ENCODE peak calls at places on chromosome 12, in nine cellular contexts. One of them, this sample, is unnamed. For H3K4me1, the result is how much of the 10 kb centered on the place peaks cover.

GRCh38 chr12:93122089-93122488 is 193.0 kb upstream of the EEA1 start:
- DNase-seq in DND-41: no peak
- DNase-seq in astrocyte: peak
- DNase-seq in GM23248: peak
- DNase-seq in neural progenitor cell: no peak
- DNase-seq in mesenchymal stem cell: peak
- DNase-seq in fibroblast of lung: peak
- DNase-seq in HCT116: no peak
- DNase-seq in mesendoderm: no peak
- DNase-seq in this sample: no peak

GRCh38 chr12:97308576-97309198 is 153.9 kb upstream of the RMST start:
- DNase-seq in DND-41: no peak
- DNase-seq in astrocyte: peak
- DNase-seq in GM23248: peak
- DNase-seq in neural progenitor cell: peak
- DNase-seq in mesenchymal stem cell: peak
- DNase-seq in fibroblast of lung: peak
- DNase-seq in HCT116: peak
- DNase-seq in mesendoderm: peak
- DNase-seq in this sample: no peak

GRCh38 chr12:113860950-113861349 is 105.2 kb downstream of the RBM19 start:
- DNase-seq in DND-41: no peak
- DNase-seq in astrocyte: peak
- DNase-seq in GM23248: peak
- DNase-seq in neural progenitor cell: no peak
- DNase-seq in mesenchymal stem cell: peak
- DNase-seq in fibroblast of lung: peak
- DNase-seq in HCT116: no peak
- DNase-seq in mesendoderm: peak
- DNase-seq in this sample: peak

GRCh38 chr12:62646566-62646965 is 179.9 kb downstream of the MON2 start:
- DNase-seq in DND-41: no peak
- DNase-seq in astrocyte: no peak
- DNase-seq in GM23248: no peak
- DNase-seq in neural progenitor cell: no peak
- DNase-seq in mesenchymal stem cell: no peak
- DNase-seq in fibroblast of lung: no peak
- DNase-seq in HCT116: no peak
- DNase-seq in mesendoderm: peak
- DNase-seq in this sample: peak

GRCh38 chr12:45615268-45615667 is 114.2 kb upstream of the ARID2 start:
- DNase-seq in DND-41: no peak
- DNase-seq in astrocyte: peak
- DNase-seq in GM23248: peak
- DNase-seq in neural progenitor cell: no peak
- DNase-seq in mesenchymal stem cell: peak
- DNase-seq in fibroblast of lung: peak
- DNase-seq in HCT116: no peak
- DNase-seq in mesendoderm: no peak
- DNase-seq in this sample: no peak

GRCh38 chr12:19021240-19021639 is 108.3 kb upstream of the PLEKHA5 start:
- DNase-seq in DND-41: no peak
- DNase-seq in astrocyte: no peak
- DNase-seq in GM23248: no peak
- DNase-seq in neural progenitor cell: no peak
- DNase-seq in mesenchymal stem cell: no peak
- DNase-seq in fibroblast of lung: no peak
- DNase-seq in HCT116: no peak
- DNase-seq in mesendoderm: no peak
- DNase-seq in this sample: no peak

GRCh38 chr12:132170094-132170636 is 25.9 kb downstream of the NOC4L start:
- DNase-seq in DND-41: no peak
- DNase-seq in astrocyte: peak
- DNase-seq in GM23248: peak
- DNase-seq in neural progenitor cell: no peak
- DNase-seq in mesenchymal stem cell: peak
- DNase-seq in fibroblast of lung: peak
- DNase-seq in HCT116: no peak
- DNase-seq in mesendoderm: no peak
- DNase-seq in this sample: no peak

GRCh38 chr12:26268841-26269553 is 73.6 kb downstream of the SSPN start:
- DNase-seq in DND-41: no peak
- DNase-seq in astrocyte: no peak
- DNase-seq in GM23248: peak
- DNase-seq in neural progenitor cell: no peak
- DNase-seq in mesenchymal stem cell: peak
- DNase-seq in fibroblast of lung: no peak
- DNase-seq in HCT116: no peak
- DNase-seq in mesendoderm: no peak
- DNase-seq in this sample: no peak

GRCh38 chr12:107320929-107321618 is 227.7 kb upstream of the CRY1 start:
- DNase-seq in DND-41: peak
- DNase-seq in astrocyte: peak
- DNase-seq in GM23248: peak
- DNase-seq in neural progenitor cell: peak
- DNase-seq in mesenchymal stem cell: no peak
- DNase-seq in fibroblast of lung: no peak
- DNase-seq in HCT116: no peak
- DNase-seq in mesendoderm: peak
- DNase-seq in this sample: peak

GRCh38 chr12:124184456-124184855 is 110.4 kb upstream of the RFLNA start:
- DNase-seq in DND-41: no peak
- DNase-seq in astrocyte: no peak
- DNase-seq in GM23248: no peak
- DNase-seq in neural progenitor cell: no peak
- DNase-seq in mesenchymal stem cell: no peak
- DNase-seq in fibroblast of lung: no peak
- DNase-seq in HCT116: no peak
- DNase-seq in mesendoderm: no peak
- DNase-seq in this sample: no peak
- H3K9ac ChIP-seq in DND-41: no peak
- H3K9ac ChIP-seq in astrocyte: no peak
- H3K9ac ChIP-seq in GM23248: no peak
- H3K9ac ChIP-seq in neural progenitor cell: no peak
- H3K9ac ChIP-seq in mesenchymal stem cell: no peak
- H3K9ac ChIP-seq in fibroblast of lung: no peak
- H3K9ac ChIP-seq in HCT116: no peak
- H3K9ac ChIP-seq in mesendoderm: no peak
- H3K9ac ChIP-seq in this sample: no peak

DNA sequence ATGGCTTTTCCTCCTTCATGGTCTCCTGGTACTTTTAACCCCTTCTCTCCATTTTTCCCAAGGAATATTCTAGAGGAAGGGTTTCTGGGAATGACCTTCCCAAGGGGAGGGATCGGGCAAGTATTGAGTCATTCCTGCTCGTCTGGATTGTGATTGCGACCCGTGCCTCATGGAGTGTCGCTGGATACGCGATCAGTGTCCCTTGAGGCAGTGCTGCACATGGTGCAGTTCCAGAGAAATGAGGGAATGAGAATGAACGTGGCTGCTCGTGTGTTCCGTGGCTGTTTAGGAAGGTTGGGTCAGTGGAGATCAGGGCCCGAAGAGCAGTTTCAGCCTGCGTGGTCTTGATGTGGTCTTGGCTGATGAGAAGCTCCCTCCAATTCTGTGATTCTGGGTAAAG is 234.4 kb downstream of the CACNA1C start:
- DNase-seq in DND-41: no peak
- DNase-seq in astrocyte: no peak
- DNase-seq in GM23248: peak
- DNase-seq in neural progenitor cell: no peak
- DNase-seq in mesenchymal stem cell: no peak
- DNase-seq in fibroblast of lung: no peak
- DNase-seq in HCT116: no peak
- DNase-seq in mesendoderm: no peak
- DNase-seq in this sample: peak
- H3K4me1 ChIP-seq in DND-41: under half
- H3K4me1 ChIP-seq in astrocyte: under half
- H3K4me1 ChIP-seq in GM23248: half or more
- H3K4me1 ChIP-seq in neural progenitor cell: under half
- H3K4me1 ChIP-seq in mesenchymal stem cell: under half
- H3K4me1 ChIP-seq in fibroblast of lung: under half
- H3K4me1 ChIP-seq in HCT116: under half
- H3K4me1 ChIP-seq in mesendoderm: under half
- H3K4me1 ChIP-seq in this sample: under half

GRCh38 chr12:110564471-110564991 is 18.6 kb downstream of the PPTC7 start:
- DNase-seq in DND-41: no peak
- DNase-seq in astrocyte: no peak
- DNase-seq in GM23248: no peak
- DNase-seq in neural progenitor cell: no peak
- DNase-seq in mesenchymal stem cell: no peak
- DNase-seq in fibroblast of lung: no peak
- DNase-seq in HCT116: no peak
- DNase-seq in mesendoderm: no peak
- DNase-seq in this sample: no peak
- H3K27ac ChIP-seq in DND-41: no peak
- H3K27ac ChIP-seq in astrocyte: no peak
- H3K27ac ChIP-seq in GM23248: peak
- H3K27ac ChIP-seq in neural progenitor cell: no peak
- H3K27ac ChIP-seq in mesenchymal stem cell: no peak
- H3K27ac ChIP-seq in fibroblast of lung: no peak
- H3K27ac ChIP-seq in HCT116: no peak
- H3K27ac ChIP-seq in mesendoderm: no peak
- H3K27ac ChIP-seq in this sample: no peak

GRCh38 chr12:89370850-89371249 is 18.5 kb upstream of the DUSP6 start:
- DNase-seq in DND-41: peak
- DNase-seq in astrocyte: peak
- DNase-seq in GM23248: peak
- DNase-seq in neural progenitor cell: no peak
- DNase-seq in mesenchymal stem cell: peak
- DNase-seq in fibroblast of lung: peak
- DNase-seq in HCT116: peak
- DNase-seq in mesendoderm: no peak
- DNase-seq in this sample: no peak
- H3K9ac ChIP-seq in DND-41: no peak
- H3K9ac ChIP-seq in astrocyte: peak
- H3K9ac ChIP-seq in GM23248: no peak
- H3K9ac ChIP-seq in neural progenitor cell: no peak
- H3K9ac ChIP-seq in mesenchymal stem cell: no peak
- H3K9ac ChIP-seq in fibroblast of lung: no peak
- H3K9ac ChIP-seq in HCT116: no peak
- H3K9ac ChIP-seq in mesendoderm: no peak
- H3K9ac ChIP-seq in this sample: no peak

DNA sequence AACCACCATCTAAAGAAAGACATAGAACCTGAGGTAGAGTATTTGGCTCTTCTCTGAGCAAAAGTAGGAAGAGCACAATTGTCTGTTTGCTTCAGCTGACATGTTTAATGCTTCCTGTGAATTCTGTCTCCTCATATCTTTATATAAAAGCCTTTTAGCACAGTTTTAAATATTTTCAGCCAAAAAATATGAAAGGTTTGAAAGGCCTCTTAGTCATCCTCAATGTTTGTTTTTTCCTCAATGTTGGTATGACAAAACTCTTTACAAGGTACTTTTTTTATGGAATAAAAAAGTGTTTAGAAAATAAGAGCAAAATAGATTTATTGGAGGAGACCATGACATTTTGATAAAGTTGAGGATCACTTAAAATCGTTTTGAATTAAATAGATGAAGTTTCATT is 360.9 kb downstream of the NAV3 start:
- DNase-seq in DND-41: no peak
- DNase-seq in astrocyte: no peak
- DNase-seq in GM23248: peak
- DNase-seq in neural progenitor cell: no peak
- DNase-seq in mesenchymal stem cell: no peak
- DNase-seq in fibroblast of lung: peak
- DNase-seq in HCT116: no peak
- DNase-seq in mesendoderm: no peak
- DNase-seq in this sample: no peak
- H3K4me1 ChIP-seq in DND-41: under half
- H3K4me1 ChIP-seq in astrocyte: under half
- H3K4me1 ChIP-seq in GM23248: half or more
- H3K4me1 ChIP-seq in neural progenitor cell: under half
- H3K4me1 ChIP-seq in mesenchymal stem cell: under half
- H3K4me1 ChIP-seq in fibroblast of lung: under half
- H3K4me1 ChIP-seq in HCT116: under half
- H3K4me1 ChIP-seq in mesendoderm: under half
- H3K4me1 ChIP-seq in this sample: under half

GRCh38 chr12:11823593-11823992 is 174.1 kb downstream of the ETV6 start:
- DNase-seq in DND-41: no peak
- DNase-seq in astrocyte: no peak
- DNase-seq in GM23248: no peak
- DNase-seq in neural progenitor cell: no peak
- DNase-seq in mesenchymal stem cell: no peak
- DNase-seq in fibroblast of lung: no peak
- DNase-seq in HCT116: no peak
- DNase-seq in mesendoderm: no peak
- DNase-seq in this sample: no peak
- H3K27ac ChIP-seq in DND-41: peak
- H3K27ac ChIP-seq in astrocyte: peak
- H3K27ac ChIP-seq in GM23248: peak
- H3K27ac ChIP-seq in neural progenitor cell: peak
- H3K27ac ChIP-seq in mesenchymal stem cell: peak
- H3K27ac ChIP-seq in fibroblast of lung: no peak
- H3K27ac ChIP-seq in HCT116: no peak
- H3K27ac ChIP-seq in mesendoderm: no peak
- H3K27ac ChIP-seq in this sample: no peak

GRCh38 chr12:122102331-122102730 is 23.8 kb downstream of the MLXIP start:
- DNase-seq in DND-41: no peak
- DNase-seq in astrocyte: no peak
- DNase-seq in GM23248: no peak
- DNase-seq in neural progenitor cell: no peak
- DNase-seq in mesenchymal stem cell: no peak
- DNase-seq in fibroblast of lung: peak
- DNase-seq in HCT116: no peak
- DNase-seq in mesendoderm: no peak
- DNase-seq in this sample: no peak

GRCh38 chr12:122100568-122100967 is 22.0 kb downstream of the MLXIP start:
- DNase-seq in DND-41: no peak
- DNase-seq in astrocyte: no peak
- DNase-seq in GM23248: no peak
- DNase-seq in neural progenitor cell: no peak
- DNase-seq in mesenchymal stem cell: no peak
- DNase-seq in fibroblast of lung: no peak
- DNase-seq in HCT116: no peak
- DNase-seq in mesendoderm: no peak
- DNase-seq in this sample: no peak

GRCh38 chr12:122097641-122098364 is 19.2 kb downstream of the MLXIP start:
- DNase-seq in DND-41: no peak
- DNase-seq in astrocyte: peak
- DNase-seq in GM23248: no peak
- DNase-seq in neural progenitor cell: no peak
- DNase-seq in mesenchymal stem cell: peak
- DNase-seq in fibroblast of lung: peak
- DNase-seq in HCT116: no peak
- DNase-seq in mesendoderm: peak
- DNase-seq in this sample: peak

GRCh38 chr12:122099280-122099749 is 20.8 kb downstream of the MLXIP start:
- DNase-seq in DND-41: no peak
- DNase-seq in astrocyte: no peak
- DNase-seq in GM23248: no peak
- DNase-seq in neural progenitor cell: no peak
- DNase-seq in mesenchymal stem cell: no peak
- DNase-seq in fibroblast of lung: no peak
- DNase-seq in HCT116: no peak
- DNase-seq in mesendoderm: no peak
- DNase-seq in this sample: peak

GRCh38 chr12:122099856-122100255 is 21.3 kb downstream of the MLXIP start:
- DNase-seq in DND-41: no peak
- DNase-seq in astrocyte: no peak
- DNase-seq in GM23248: no peak
- DNase-seq in neural progenitor cell: no peak
- DNase-seq in mesenchymal stem cell: no peak
- DNase-seq in fibroblast of lung: no peak
- DNase-seq in HCT116: no peak
- DNase-seq in mesendoderm: no peak
- DNase-seq in this sample: no peak
- H3K9ac ChIP-seq in DND-41: no peak
- H3K9ac ChIP-seq in astrocyte: no peak
- H3K9ac ChIP-seq in GM23248: no peak
- H3K9ac ChIP-seq in neural progenitor cell: no peak
- H3K9ac ChIP-seq in mesenchymal stem cell: no peak
- H3K9ac ChIP-seq in fibroblast of lung: no peak
- H3K9ac ChIP-seq in HCT116: no peak
- H3K9ac ChIP-seq in mesendoderm: no peak
- H3K9ac ChIP-seq in this sample: no peak

This sample was measured in endodermal cell.